ENCODE peak calls at places on chromosomes 16 and 17, in four cellular contexts. R is NCI-H1436; X is amygdala; Q is CD8-positive, alpha-beta T cell. M is an unnamed sample.

GRCh38 chr17:6797718-6798351 is 21.8 kb downstream of the FBXO39 start:
- DNase-seq in R (no peak), X (no peak), Q (no peak), M (no peak)

GRCh38 chr17:68343976-68344375 is 52.7 kb downstream of the ARSG start:
- DNase-seq in R (no peak), X (no peak), Q (no peak), M (no peak)

GRCh38 chr16:84815446-84815845 is 4.3 kb upstream of the CRISPLD2 start:
- DNase-seq in R (no peak), X (no peak), Q (no peak), M (no peak)

GRCh38 chr17:20852541-20853370 is 190.1 kb downstream of the USP22 start:
- DNase-seq in R (peak; percentile 63), X (no peak), Q (no peak), M (peak; percentile 31)

GRCh38 chr17:72563952-72564351 is 443.1 kb downstream of the SOX9 start:
- DNase-seq in R (no peak), X (no peak), Q (no peak), M (no peak)

GRCh38 chr17:80279895-80280294 is 19.2 kb downstream of the RNF213 start:
- DNase-seq in R (no peak), X (no peak), Q (no peak), M (no peak)

GRCh38 chr16:28042856-28043255 is 20.7 kb downstream of the GSG1L start:
- DNase-seq in R (no peak), X (no peak), Q (no peak), M (no peak)

GRCh38 chr16:57530531-57531252 is 5.7 kb downstream of the CCDC102A start:
- DNase-seq in R (no peak), X (no peak), Q (no peak), M (no peak)

GRCh38 chr16:3673201-3673600 is 18.7 kb downstream of the DNASE1 start:
- DNase-seq in R (no peak), X (no peak), Q (no peak), M (no peak)

GRCh38 chr16:81831722-81832126 is 52.6 kb downstream of the PLCG2 start:
- DNase-seq in R (no peak), X (peak; percentile 16), Q (peak; percentile 38), M (peak; percentile 75)

GRCh38 chr17:31448467-31449077 is 57.1 kb downstream of the RAB11FIP4 start:
- DNase-seq in R (no peak), X (no peak), Q (no peak), M (no peak)

GRCh38 chr17:76371656-76372628 is 12.5 kb upstream of the SPHK1 start:
- DNase-seq in R (no peak), X (no peak), Q (no peak), M (no peak)

GRCh38 chr17:8598913-8599312 is 31.6 kb downstream of the MYH10 start:
- DNase-seq in R (no peak), X (no peak), Q (no peak), M (no peak)

GRCh38 chr17:17119106-17119505 is 76.8 kb downstream of the MPRIP start:
- DNase-seq in R (no peak), X (no peak), Q (no peak), M (no peak)

GRCh38 chr16:47777191-47777590 is 316.1 kb downstream of the PHKB start:
- DNase-seq in R (no peak), X (no peak), Q (no peak), M (no peak)

GRCh38 chr16:24151482-24151939 is 104.6 kb upstream of the CACNG3 start:
- DNase-seq in R (peak; percentile 63), X (no peak), Q (peak; percentile 4), M (no peak)

GRCh38 chr17:56939869-56940484 is 20.9 kb downstream of the COIL start:
- DNase-seq in R (peak; percentile 63), X (no peak), Q (no peak), M (peak; percentile 46)

GRCh38 chr17:55152236-55152635 is 112.5 kb upstream of the HLF start:
- DNase-seq in R (no peak), X (no peak), Q (no peak), M (no peak)

GRCh38 chr17:60168654-60169053 is 18.9 kb downstream of the CA4 start:
- DNase-seq in R (no peak), X (no peak), Q (no peak), M (no peak)

GRCh38 chr17:32256012-32256694 is 9.5 kb upstream of the RHBDL3 start:
- DNase-seq in R (no peak), X (no peak), Q (no peak), M (no peak)

M was measured in GDM1.